ENCODE peak calls at places on chromosomes 4 and X, in six cellular contexts. M is HS-5, D is GM23248, Z is neural progenitor cell, J is SW480, C is C1 segment of cervical spinal cord. R is an unnamed sample.

GRCh38 chr4:53713296-53713695 is 122.0 kb upstream of the LNX1 start:
- DNase-seq in M (no peak), D (no peak), Z (no peak), J (no peak), C (no peak), R (no peak)

GRCh38 chrX:67636532-67636931 is 92.7 kb downstream of the AR start:
- DNase-seq in M (no peak), D (peak; percentile 22), Z (no peak), J (no peak), C (no peak), R (peak; percentile 37)

GRCh38 chrX:19807414-19807813 is 80.0 kb downstream of the SH3KBP1 start:
- DNase-seq in M (no peak), D (no peak), Z (no peak), J (no peak), C (no peak), R (no peak)

GRCh38 chr4:13168326-13168725 is 315.8 kb downstream of the RAB28 start:
- DNase-seq in M (no peak), D (no peak), Z (no peak), J (no peak), C (no peak), R (no peak)

GRCh38 chrX:13123857-13124345 is 79.5 kb upstream of the FAM9C start:
- DNase-seq in M (no peak), D (peak; percentile 43), Z (no peak), J (no peak), C (no peak), R (peak; percentile 59)

GRCh38 chrX:141814213-141814857 is 23.8 kb upstream of the MAGEC3 start:
- DNase-seq in M (no peak), D (no peak), Z (no peak), J (no peak), C (no peak), R (no peak)

GRCh38 chrX:139204903-139205667 is 325.5 kb upstream of the F9 start:
- DNase-seq in M (no peak), D (peak; percentile 63), Z (peak; percentile 67), J (peak; percentile 58), C (no peak), R (no peak)

GRCh38 chr4:42371306-42372063 is 25.8 kb upstream of the SHISA3 start:
- DNase-seq in M (peak; percentile 20), D (peak; percentile 61), Z (peak; percentile 29), J (peak; percentile 54), C (no peak), R (peak; percentile 68)

GRCh38 chrX:24566233-24566632 is 80.9 kb downstream of the PCYT1B start:
- DNase-seq in M (no peak), D (no peak), Z (no peak), J (no peak), C (no peak), R (no peak)

GRCh38 chrX:28794751-28795150 is 207.5 kb downstream of the IL1RAPL1 start:
- DNase-seq in M (no peak), D (no peak), Z (no peak), J (no peak), C (no peak), R (no peak)

GRCh38 chrX:45743081-45743533 is 542.4 kb upstream of the DIPK2B start:
- DNase-seq in M (no peak), D (peak; percentile 77), Z (no peak), J (peak; percentile 43), C (no peak), R (peak; percentile 90)